ENCODE peak calls at places on chromosomes 5 and 9, in nine cellular contexts. Y is CD8-positive, alpha-beta T cell; N is Peyer's patch; K is nephron progenitor cell; T is kidney epithelial cell; J is ovary; W is pancreas; I is lower lobe of right lung; B is IMR-90. A is an unnamed sample.

GRCh38 chr9:78292716-78293497 is 4.0 kb upstream of the PSAT1 start:
- DNase-seq in Y (no peak), N (no peak), K (no peak), T (no peak), J (no peak), W (no peak), I (no peak), B (no peak), A (no peak)

GRCh38 chr5:148179234-148179824 is 11.0 kb downstream of the SPINK14 start:
- DNase-seq in Y (peak; percentile 5), N (no peak), K (peak; percentile 4), T (peak; percentile 16), J (no peak), W (no peak), I (no peak), B (peak; percentile 63), A (no peak)

GRCh38 chr5:23507278-23507685 is at the start of gene PRDM9:
- DNase-seq in Y (no peak), N (no peak), K (no peak), T (peak; percentile 7), J (no peak), W (peak; percentile 90), I (peak; percentile 64), B (no peak), A (peak; percentile 83)

GRCh38 chr5:158594595-158595242 is 505.0 kb downstream of the EBF1 start:
- DNase-seq in Y (no peak), N (no peak), K (no peak), T (no peak), J (no peak), W (no peak), I (no peak), B (no peak), A (no peak)

GRCh38 chr5:10995891-10996290 is 234.9 kb upstream of the DAP start:
- DNase-seq in Y (no peak), N (no peak), K (no peak), T (no peak), J (no peak), W (no peak), I (no peak), B (no peak), A (no peak)

GRCh38 chr5:34790087-34790486 is 48.9 kb upstream of the TTC23L start:
- DNase-seq in Y (no peak), N (no peak), K (no peak), T (no peak), J (no peak), W (no peak), I (no peak), B (no peak), A (no peak)

GRCh38 chr5:7876867-7877266 is 7.9 kb downstream of the MTRR start:
- DNase-seq in Y (no peak), N (no peak), K (no peak), T (peak; percentile 26), J (no peak), W (no peak), I (no peak), B (peak; percentile 75), A (no peak)

GRCh38 chr9:133991964-133992779 is at the start of gene VAV2:
- DNase-seq in Y (peak; percentile 30), N (peak; percentile 71), K (peak; percentile 67), T (no peak), J (peak; percentile 48), W (peak; percentile 81), I (peak; percentile 83), B (peak; percentile 45), A (peak; percentile 90)

GRCh38 chr5:39668980-39669379 is 244.2 kb upstream of the DAB2 start:
- DNase-seq in Y (no peak), N (no peak), K (no peak), T (no peak), J (no peak), W (no peak), I (no peak), B (no peak), A (no peak)

GRCh38 chr5:149118463-149118862 is 22.8 kb upstream of the ABLIM3 start:
- DNase-seq in Y (no peak), N (no peak), K (no peak), T (no peak), J (no peak), W (no peak), I (no peak), B (peak; percentile 21), A (no peak)

GRCh38 chr5:90390326-90390725 is 19.2 kb downstream of the CETN3 start:
- DNase-seq in Y (no peak), N (no peak), K (no peak), T (no peak), J (no peak), W (no peak), I (no peak), B (no peak), A (no peak)

GRCh38 chr5:156223547-156223946 is 103.4 kb upstream of the SGCD start:
- DNase-seq in Y (no peak), N (no peak), K (no peak), T (no peak), J (no peak), W (no peak), I (no peak), B (no peak), A (no peak)

GRCh38 chr9:91682806-91683205 is 259.2 kb upstream of the NFIL3 start:
- DNase-seq in Y (no peak), N (no peak), K (no peak), T (no peak), J (no peak), W (no peak), I (no peak), B (peak; percentile 57), A (no peak)

GRCh38 chr5:2872676-2873075 is 121.2 kb upstream of the IRX2 start:
- DNase-seq in Y (no peak), N (no peak), K (no peak), T (no peak), J (no peak), W (no peak), I (no peak), B (no peak), A (no peak)

GRCh38 chr9:92686954-92687353 is 17.0 kb upstream of the IPPK start:
- DNase-seq in Y (no peak), N (no peak), K (no peak), T (no peak), J (no peak), W (no peak), I (no peak), B (no peak), A (no peak)
- TF ChIP-seq CTCF in Y (no peak), N (no peak), K (no peak), T (peak; percentile 10), J (no peak), W (no peak), I (no peak), B (peak; percentile 9), A (no peak)

DNA sequence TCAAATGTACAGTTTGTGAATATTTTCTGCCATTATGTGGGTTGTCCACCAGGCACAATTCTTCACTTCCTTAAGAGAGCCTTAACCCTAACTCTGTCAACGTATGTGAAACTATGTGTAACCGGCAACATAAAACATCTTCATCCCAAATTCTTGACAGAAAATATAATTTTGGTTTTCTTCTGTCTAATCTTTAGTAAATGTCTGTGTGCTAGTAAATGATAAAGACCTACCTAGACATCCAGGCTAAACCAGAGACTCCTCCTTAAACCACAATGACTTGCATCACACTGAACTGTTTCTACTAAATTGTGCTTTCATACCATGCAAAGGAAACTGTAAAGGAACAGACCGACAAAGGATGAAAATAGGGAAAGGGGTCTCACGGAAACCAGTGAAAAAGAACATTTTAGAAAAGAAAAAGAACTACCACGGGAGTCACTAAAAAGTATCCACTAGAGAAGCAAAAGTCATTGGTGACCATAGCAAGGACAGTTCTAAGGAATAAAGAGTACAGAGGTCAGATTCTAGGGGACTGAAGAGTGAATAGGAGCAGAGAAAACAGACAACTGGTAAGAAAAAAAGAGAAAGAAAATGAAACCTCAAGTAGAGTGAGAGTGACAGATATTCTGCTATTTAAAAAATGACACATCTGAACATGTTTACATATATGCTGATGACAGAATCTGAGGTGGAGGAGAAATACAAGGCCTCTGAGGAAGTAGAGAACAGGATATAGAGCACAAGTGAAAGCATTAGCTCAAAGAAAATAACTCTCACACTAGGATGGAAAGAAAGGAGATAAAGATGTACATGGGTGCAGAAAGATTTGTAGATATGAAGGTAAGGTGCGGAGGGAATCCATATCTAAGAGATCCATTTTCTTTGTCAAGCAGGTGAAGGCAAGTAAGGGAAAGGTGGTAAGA is 49.4 kb downstream of the FNIP1 start:
- DNase-seq in Y (no peak), N (no peak), K (no peak), T (no peak), J (no peak), W (no peak), I (no peak), B (peak; percentile 48), A (no peak)
- TF ChIP-seq CTCF in Y (no peak), N (no peak), K (no peak), T (no peak), J (no peak), W (no peak), I (no peak), B (no peak), A (no peak)

DNA sequence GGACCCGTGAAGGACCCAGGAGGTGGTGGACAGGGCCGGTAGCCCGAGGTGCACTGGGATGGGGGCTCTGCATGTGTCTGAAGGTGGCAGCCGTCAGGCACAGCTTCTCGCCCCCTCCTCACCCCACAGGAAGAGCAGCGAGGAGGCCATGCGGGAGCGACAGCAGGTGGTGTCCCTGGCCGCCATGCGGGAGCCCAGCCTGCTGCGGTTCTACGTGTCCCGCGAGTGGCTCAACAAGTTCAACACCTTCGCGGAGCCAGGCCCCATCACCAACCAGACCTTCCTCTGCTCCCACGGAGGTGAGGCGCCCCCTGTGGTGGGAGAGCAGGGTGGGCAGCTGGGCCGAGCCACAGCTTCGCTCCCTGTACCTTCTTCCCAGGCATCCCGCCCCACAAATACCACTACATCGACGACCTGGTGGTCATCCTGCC is 39.9 kb downstream of the USP20 start:
- DNase-seq in Y (peak; percentile 30), N (no peak), K (no peak), T (no peak), J (no peak), W (no peak), I (no peak), B (no peak), A (no peak)
- TF ChIP-seq CTCF in Y (no peak), N (no peak), K (peak; percentile 19), T (no peak), J (no peak), W (no peak), I (no peak), B (peak; percentile 7), A (no peak)

GRCh38 chr9:131017067-131017466 is 8.1 kb downstream of the LAMC3 start:
- DNase-seq in Y (no peak), N (no peak), K (no peak), T (no peak), J (no peak), W (no peak), I (no peak), B (no peak), A (no peak)

GRCh38 chr9:131019387-131020239 is 10.6 kb downstream of the LAMC3 start:
- DNase-seq in Y (no peak), N (no peak), K (no peak), T (no peak), J (no peak), W (no peak), I (no peak), B (no peak), A (peak; percentile 17)

GRCh38 chr9:131020862-131021261 is 11.9 kb downstream of the LAMC3 start:
- DNase-seq in Y (no peak), N (no peak), K (no peak), T (no peak), J (no peak), W (no peak), I (no peak), B (no peak), A (no peak)

GRCh38 chr9:131020388-131020787 is 11.4 kb downstream of the LAMC3 start:
- DNase-seq in Y (no peak), N (no peak), K (no peak), T (peak; percentile 52), J (no peak), W (no peak), I (no peak), B (peak; percentile 60), A (no peak)

GRCh38 chr9:131018621-131019020 is 9.6 kb downstream of the LAMC3 start:
- DNase-seq in Y (no peak), N (no peak), K (no peak), T (no peak), J (no peak), W (no peak), I (no peak), B (no peak), A (peak; percentile 17)
- TF ChIP-seq CTCF in Y (no peak), N (no peak), K (no peak), T (peak; percentile 36), J (no peak), W (no peak), I (no peak), B (no peak), A (no peak)

A was measured in left lung.